ENCODE peak calls at places on chromosomes 11 and 22, in seven cellular contexts. J is cardiac muscle cell, S is left ventricle myocardium inferior, K is epithelial cell of esophagus, G is omental fat pad, H is heart right ventricle, Z is heart left ventricle. X is an unnamed sample.

GRCh38 chr11:78651136-78651775 is 76.6 kb upstream of the NARS2 start:
- DNase-seq in K (no peak), H (no peak), G (no peak), S (no peak), J (no peak), Z (no peak), X (no peak)

GRCh38 chr22:25069758-25070461 is 117.4 kb downstream of the KIAA1671 start:
- DNase-seq in H (no peak), K (no peak), G (no peak), J (peak), S (no peak), Z (no peak), X (no peak)

GRCh38 chr11:131980878-131981668 is 610.7 kb downstream of the NTM start:
- DNase-seq in K (no peak), H (no peak), G (no peak), Z (no peak), J (no peak), S (no peak), X (no peak)

GRCh38 chr22:41917906-41918791 is 3.3 kb upstream of the SHISA8 start:
- DNase-seq in S (peak), J (peak), G (no peak), H (peak), Z (peak), K (peak), X (peak)

GRCh38 chr11:69645801-69646492 is 5.0 kb downstream of the CCND1 start:
- DNase-seq in K (no peak), J (no peak), G (no peak), Z (no peak), S (no peak), H (no peak), X (no peak)

GRCh38 chr22:32736746-32737145 is 64.8 kb upstream of the TIMP3 start:
- DNase-seq in Z (no peak), S (no peak), J (no peak), K (no peak), G (no peak), H (no peak), X (no peak)

GRCh38 chr11:60857378-60858232 is 1.9 kb upstream of the PTGDR2 start:
- DNase-seq in K (peak), H (no peak), J (no peak), S (no peak), Z (no peak), G (no peak), X (no peak)

GRCh38 chr11:74024630-74025029 is 15.7 kb upstream of the UCP3 start:
- DNase-seq in K (peak), J (peak), H (no peak), S (peak), G (peak), Z (no peak), X (no peak)

GRCh38 chr11:70158201-70158600 is 44.9 kb upstream of the FADD start:
- DNase-seq in K (no peak), G (no peak), H (no peak), Z (no peak), S (no peak), J (peak), X (no peak)

GRCh38 chr22:35612903-35613302 is 4.2 kb downstream of the MB start:
- DNase-seq in G (no peak), H (peak), J (no peak), Z (peak), S (peak), K (no peak), X (no peak)

GRCh38 chr11:11946180-11946579 is 62.2 kb downstream of the DKK3 start:
- DNase-seq in G (no peak), K (no peak), H (no peak), Z (no peak), S (no peak), J (peak), X (no peak)

GRCh38 chr11:1039481-1040427 is 3.2 kb upstream of the MUC6 start:
- DNase-seq in J (peak), H (no peak), Z (no peak), S (no peak), G (no peak), K (no peak), X (no peak)

GRCh38 chr11:1220941-1221721 is 1.7 kb upstream of the MUC5B start:
- DNase-seq in K (no peak), J (no peak), Z (no peak), G (no peak), S (no peak), H (no peak), X (no peak)

GRCh38 chr11:110128161-110128560 is 35.0 kb downstream of the ZC3H12C start:
- DNase-seq in S (no peak), H (no peak), J (peak), G (no peak), K (no peak), Z (no peak), X (no peak)

GRCh38 chr11:97893612-97894011 is 1127.1 kb upstream of the CNTN5 start:
- DNase-seq in K (no peak), Z (no peak), G (no peak), S (no peak), J (no peak), H (no peak), X (no peak)

GRCh38 chr11:88631497-88631896 is 294.0 kb upstream of the CTSC start:
- DNase-seq in J (no peak), H (no peak), Z (no peak), G (no peak), K (peak), S (no peak), X (peak)

GRCh38 chr22:16915711-16916110 is 90.5 kb upstream of the XKR3 start:
- DNase-seq in Z (no peak), H (no peak), K (no peak), S (no peak), G (no peak), J (no peak), X (no peak)

GRCh38 chr11:67288452-67289225 is 464 bp upstream of the ANKRD13D start:
- DNase-seq in G (no peak), J (peak), S (peak), Z (peak), K (peak), H (peak), X (peak)
- TF ChIP-seq CTCF in G (no peak), J (peak), S (peak), Z (peak), K (no peak), H (peak), X (peak)

DNA sequence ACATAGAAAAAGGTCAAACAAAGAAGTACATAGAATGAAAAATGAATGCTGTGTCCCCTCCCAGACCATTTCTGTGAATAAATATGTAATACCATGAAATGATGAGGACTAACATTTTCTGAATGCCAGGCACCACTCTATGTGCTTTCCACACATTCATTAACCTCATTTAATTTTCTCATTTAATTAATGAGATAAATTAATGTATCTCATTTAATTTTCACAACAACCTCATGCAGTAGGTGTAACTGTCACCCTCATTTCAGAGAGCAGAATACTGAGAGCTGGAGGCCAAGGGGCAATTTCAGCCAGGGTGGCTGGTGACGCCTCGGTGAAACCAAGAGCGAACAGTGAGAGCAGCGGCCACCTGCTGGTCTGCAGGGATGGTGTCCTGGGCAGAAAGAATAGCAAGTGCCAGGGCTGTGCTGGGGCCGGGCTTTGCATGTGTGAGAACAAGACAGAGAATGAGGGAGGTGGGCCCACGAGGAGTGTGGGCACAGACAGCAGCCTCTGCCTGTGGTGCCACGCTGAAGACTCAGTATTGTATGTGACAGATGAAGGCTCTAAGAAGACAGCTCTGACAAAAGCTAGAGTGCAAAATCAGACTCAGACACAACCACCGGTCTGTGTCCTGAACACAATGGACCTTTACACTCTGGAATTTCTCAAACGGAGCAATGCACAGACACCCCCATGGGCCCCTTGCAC is 1.8 kb upstream of the SERPIND1 start:
- DNase-seq in G (no peak), J (no peak), S (no peak), H (no peak), K (no peak), Z (no peak), X (no peak)
- TF ChIP-seq CTCF in G (no peak), J (no peak), S (no peak), H (no peak), K (peak), Z (no peak), X (no peak)

GRCh38 chr11:122362381-122362780 is 246.4 kb upstream of the BLID start:
- DNase-seq in G (no peak), K (peak), Z (no peak), H (no peak), J (no peak), S (no peak), X (no peak)

GRCh38 chr11:122368796-122369195 is 252.8 kb upstream of the BLID start:
- DNase-seq in G (no peak), K (no peak), J (no peak), S (no peak), Z (no peak), H (no peak), X (no peak)

GRCh38 chr11:122363306-122363705 is 247.3 kb upstream of the BLID start:
- DNase-seq in K (peak), J (no peak), H (no peak), S (no peak), G (no peak), Z (no peak), X (no peak)

GRCh38 chr11:122367809-122368231 is 251.8 kb upstream of the BLID start:
- DNase-seq in S (no peak), G (no peak), K (peak), J (peak), Z (peak), H (peak), X (peak)

GRCh38 chr11:122365545-122366380 is 249.7 kb upstream of the BLID start:
- DNase-seq in H (peak), S (no peak), G (no peak), J (no peak), K (no peak), Z (no peak), X (no peak)
- TF ChIP-seq CTCF in H (no peak), S (no peak), G (no peak), J (no peak), K (no peak), Z (no peak), X (no peak)

GRCh38 chr11:115379528-115379927 is 124.7 kb downstream of the CADM1 start:
- DNase-seq in J (no peak), H (no peak), S (no peak), Z (no peak), K (no peak), G (no peak), X (no peak)
- TF ChIP-seq CTCF in J (no peak), H (no peak), S (no peak), Z (no peak), K (no peak), G (no peak), X (no peak)

GRCh38 chr11:34936945-34937344 is 20.5 kb downstream of the PDHX start:
- DNase-seq in H (no peak), G (no peak), Z (no peak), J (no peak), K (no peak), S (no peak), X (no peak)

GRCh38 chr11:34941688-34942087 is 25.3 kb downstream of the PDHX start:
- DNase-seq in K (no peak), S (no peak), H (no peak), G (no peak), J (no peak), Z (no peak), X (no peak)

GRCh38 chr11:34938621-34939020 is 22.2 kb downstream of the PDHX start:
- DNase-seq in S (no peak), Z (no peak), G (no peak), K (no peak), J (no peak), H (no peak), X (no peak)

GRCh38 chr11:34944692-34945091 is 28.3 kb downstream of the PDHX start:
- DNase-seq in H (no peak), G (no peak), K (no peak), Z (no peak), J (no peak), S (no peak), X (no peak)

GRCh38 chr11:34940026-34940677 is 23.7 kb downstream of the PDHX start:
- DNase-seq in S (no peak), K (no peak), H (no peak), Z (no peak), J (peak), G (no peak), X (no peak)
- TF ChIP-seq CTCF in S (no peak), K (no peak), H (no peak), Z (no peak), J (no peak), G (no peak), X (no peak)

DNA sequence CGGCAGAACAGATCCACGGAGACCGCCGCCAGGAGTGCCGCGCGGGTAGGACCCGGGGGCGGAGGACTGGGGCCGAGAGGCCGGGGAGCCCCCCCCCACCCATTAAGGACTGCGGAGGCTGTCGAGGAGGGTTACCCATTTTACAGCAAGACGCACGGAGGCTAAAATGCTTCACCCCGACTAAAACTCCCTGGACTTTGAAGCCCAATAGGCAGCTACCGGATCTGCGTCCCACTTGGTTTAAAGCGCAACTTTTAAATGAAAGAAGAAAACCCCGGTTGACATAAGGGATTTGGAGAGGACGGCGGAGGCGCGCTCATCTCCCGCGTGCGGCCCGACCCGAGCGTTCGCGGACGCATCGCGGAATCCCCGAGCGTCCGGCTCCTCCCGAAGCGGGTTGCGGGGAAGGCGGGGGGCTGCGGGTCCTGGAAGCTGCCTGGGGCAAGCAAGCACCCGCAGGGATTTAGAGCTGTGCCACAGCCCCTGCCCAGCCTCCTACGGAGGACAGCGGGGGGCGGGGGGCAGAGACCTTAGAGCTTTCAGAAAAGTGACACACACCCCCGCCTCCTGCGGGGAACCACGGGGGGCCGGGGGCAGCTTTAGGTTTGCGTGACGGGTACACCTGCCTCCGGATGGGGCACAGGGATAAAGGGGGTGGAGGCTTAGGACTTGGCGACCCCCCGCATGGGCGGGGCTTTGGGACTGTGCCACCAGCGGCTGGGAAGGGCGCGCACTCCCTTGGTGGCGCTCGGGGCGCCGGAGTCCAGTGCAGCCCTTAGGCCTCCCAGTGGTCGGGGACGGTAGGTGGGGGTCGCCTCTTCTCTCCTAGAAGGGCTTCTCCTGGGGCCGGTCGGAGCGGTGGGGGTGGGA is 761 bp upstream of the CELSR1 start:
- DNase-seq in G (no peak), K (peak), Z (no peak), H (no peak), J (peak), S (peak), X (no peak)
- TF ChIP-seq CTCF in G (no peak), K (peak), Z (no peak), H (no peak), J (peak), S (peak), X (peak)

X was measured in RWPE1.